ENCODE peak calls at places on chromosomes 2 and 18, in five cellular contexts. One of them, this sample, is unnamed.

GRCh38 chr2:218271865-218272530 is 1.7 kb downstream of the PNKD start:
- DNase-seq in endothelial cell: no peak
- DNase-seq in nephron progenitor cell: no peak
- DNase-seq in HL-60: no peak
- DNase-seq in fibroblast of the aortic adventitia: no peak
- DNase-seq in this sample: no peak

GRCh38 chr2:176814274-176814673 is 398.3 kb upstream of the HNRNPA3 start:
- DNase-seq in fibroblast of the aortic adventitia: no peak
- DNase-seq in HL-60: no peak
- DNase-seq in endothelial cell: no peak
- DNase-seq in nephron progenitor cell: no peak
- DNase-seq in this sample: no peak

GRCh38 chr18:79692056-79692455 is 12.5 kb downstream of the CTDP1 start:
- DNase-seq in fibroblast of the aortic adventitia: no peak
- DNase-seq in nephron progenitor cell: no peak
- DNase-seq in endothelial cell: no peak
- DNase-seq in HL-60: no peak
- DNase-seq in this sample: no peak

GRCh38 chr2:73291461-73292315 is 1.7 kb downstream of the EGR4 start:
- DNase-seq in HL-60: peak; percentile 20
- DNase-seq in nephron progenitor cell: peak; percentile 51
- DNase-seq in endothelial cell: peak; percentile 54
- DNase-seq in fibroblast of the aortic adventitia: no peak
- DNase-seq in this sample: peak; percentile 70

GRCh38 chr2:150255528-150255927 is 231.9 kb downstream of the RND3 start:
- DNase-seq in HL-60: no peak
- DNase-seq in fibroblast of the aortic adventitia: peak; percentile 64
- DNase-seq in nephron progenitor cell: no peak
- DNase-seq in endothelial cell: no peak
- DNase-seq in this sample: no peak

GRCh38 chr2:30910686-30911085 is 103.4 kb upstream of the CAPN13 start:
- DNase-seq in fibroblast of the aortic adventitia: no peak
- DNase-seq in HL-60: no peak
- DNase-seq in endothelial cell: no peak
- DNase-seq in nephron progenitor cell: no peak
- DNase-seq in this sample: no peak

GRCh38 chr2:84912984-84913383 is 7.5 kb downstream of the TMSB10 start:
- DNase-seq in endothelial cell: no peak
- DNase-seq in nephron progenitor cell: no peak
- DNase-seq in HL-60: no peak
- DNase-seq in fibroblast of the aortic adventitia: no peak
- DNase-seq in this sample: no peak

GRCh38 chr2:198004921-198005829 is 200.8 kb downstream of the PLCL1 start:
- DNase-seq in fibroblast of the aortic adventitia: no peak
- DNase-seq in HL-60: no peak
- DNase-seq in endothelial cell: no peak
- DNase-seq in nephron progenitor cell: no peak
- DNase-seq in this sample: no peak

GRCh38 chr2:223235986-223236385 is 184.0 kb downstream of the KCNE4 start:
- DNase-seq in nephron progenitor cell: no peak
- DNase-seq in endothelial cell: no peak
- DNase-seq in fibroblast of the aortic adventitia: no peak
- DNase-seq in HL-60: no peak
- DNase-seq in this sample: no peak

GRCh38 chr18:35231052-35231451 is 9.8 kb upstream of the ZNF397 start:
- DNase-seq in nephron progenitor cell: peak; percentile 80
- DNase-seq in HL-60: peak; percentile 85
- DNase-seq in endothelial cell: peak; percentile 82
- DNase-seq in fibroblast of the aortic adventitia: peak; percentile 78
- DNase-seq in this sample: peak; percentile 87

GRCh38 chr2:12720752-12721151 is 4.0 kb downstream of the TRIB2 start:
- DNase-seq in HL-60: no peak
- DNase-seq in endothelial cell: no peak
- DNase-seq in fibroblast of the aortic adventitia: no peak
- DNase-seq in nephron progenitor cell: no peak
- DNase-seq in this sample: no peak

GRCh38 chr2:6826081-6826913 is 39.4 kb downstream of the CMPK2 start:
- DNase-seq in fibroblast of the aortic adventitia: peak; percentile 68
- DNase-seq in nephron progenitor cell: no peak
- DNase-seq in HL-60: peak; percentile 59
- DNase-seq in endothelial cell: peak; percentile 18
- DNase-seq in this sample: no peak

GRCh38 chr2:176683565-176684210 is 414.4 kb downstream of the MTX2 start:
- DNase-seq in fibroblast of the aortic adventitia: no peak
- DNase-seq in endothelial cell: no peak
- DNase-seq in nephron progenitor cell: no peak
- DNase-seq in HL-60: no peak
- DNase-seq in this sample: no peak

GRCh38 chr2:225288986-225289385 is 110.5 kb upstream of the NYAP2 start:
- DNase-seq in endothelial cell: no peak
- DNase-seq in nephron progenitor cell: no peak
- DNase-seq in fibroblast of the aortic adventitia: no peak
- DNase-seq in HL-60: no peak
- DNase-seq in this sample: no peak

GRCh38 chr18:79792096-79792987 is 5.4 kb upstream of the KCNG2 start:
- DNase-seq in endothelial cell: no peak
- DNase-seq in fibroblast of the aortic adventitia: no peak
- DNase-seq in nephron progenitor cell: no peak
- DNase-seq in HL-60: peak; percentile 82
- DNase-seq in this sample: no peak

GRCh38 chr18:12766986-12767433 is 64.2 kb downstream of the PSMG2 start:
- DNase-seq in fibroblast of the aortic adventitia: no peak
- DNase-seq in nephron progenitor cell: peak; percentile 62
- DNase-seq in endothelial cell: peak; percentile 35
- DNase-seq in HL-60: no peak
- DNase-seq in this sample: peak; percentile 40

GRCh38 chr2:30994227-30995056 is 143.8 kb downstream of the GALNT14 start:
- DNase-seq in HL-60: no peak
- DNase-seq in nephron progenitor cell: no peak
- DNase-seq in fibroblast of the aortic adventitia: no peak
- DNase-seq in endothelial cell: no peak
- DNase-seq in this sample: no peak

GRCh38 chr18:40096675-40097074 is 1858.4 kb upstream of the PIK3C3 start:
- DNase-seq in fibroblast of the aortic adventitia: no peak
- DNase-seq in HL-60: no peak
- DNase-seq in nephron progenitor cell: no peak
- DNase-seq in endothelial cell: no peak
- DNase-seq in this sample: no peak

GRCh38 chr2:162300271-162300670 is 18.2 kb downstream of the IFIH1 start:
- DNase-seq in HL-60: no peak
- DNase-seq in endothelial cell: no peak
- DNase-seq in nephron progenitor cell: no peak
- DNase-seq in fibroblast of the aortic adventitia: no peak
- DNase-seq in this sample: no peak

GRCh38 chr18:79508565-79509535 is 113.1 kb downstream of the NFATC1 start:
- DNase-seq in HL-60: peak; percentile 83
- DNase-seq in nephron progenitor cell: no peak
- DNase-seq in endothelial cell: no peak
- DNase-seq in fibroblast of the aortic adventitia: no peak
- DNase-seq in this sample: peak; percentile 12

GRCh38 chr2:238682536-238682935 is 165.3 kb upstream of the TWIST2 start:
- DNase-seq in endothelial cell: no peak
- DNase-seq in nephron progenitor cell: no peak
- DNase-seq in HL-60: no peak
- DNase-seq in fibroblast of the aortic adventitia: no peak
- DNase-seq in this sample: no peak

GRCh38 chr2:238685713-238686112 is 162.2 kb upstream of the TWIST2 start:
- DNase-seq in HL-60: no peak
- DNase-seq in nephron progenitor cell: no peak
- DNase-seq in endothelial cell: no peak
- DNase-seq in fibroblast of the aortic adventitia: no peak
- DNase-seq in this sample: no peak

GRCh38 chr2:238685327-238685709 is 162.6 kb upstream of the TWIST2 start:
- DNase-seq in endothelial cell: no peak
- DNase-seq in nephron progenitor cell: no peak
- DNase-seq in fibroblast of the aortic adventitia: no peak
- DNase-seq in HL-60: no peak
- DNase-seq in this sample: no peak

GRCh38 chr2:238686223-238686622 is 161.7 kb upstream of the TWIST2 start:
- DNase-seq in endothelial cell: no peak
- DNase-seq in HL-60: no peak
- DNase-seq in fibroblast of the aortic adventitia: no peak
- DNase-seq in nephron progenitor cell: no peak
- DNase-seq in this sample: no peak

GRCh38 chr2:238684362-238685326 is 163.2 kb upstream of the TWIST2 start:
- DNase-seq in fibroblast of the aortic adventitia: peak; percentile 100
- DNase-seq in nephron progenitor cell: no peak
- DNase-seq in endothelial cell: no peak
- DNase-seq in HL-60: no peak
- DNase-seq in this sample: no peak
- TF ChIP-seq CTCF in fibroblast of the aortic adventitia: no peak
- TF ChIP-seq CTCF in nephron progenitor cell: no peak
- TF ChIP-seq CTCF in endothelial cell: no peak
- TF ChIP-seq CTCF in HL-60: no peak
- TF ChIP-seq CTCF in this sample: no peak

GRCh38 chr2:27799646-27800010 is 28.1 kb downstream of the MRPL33 start:
- DNase-seq in endothelial cell: no peak
- DNase-seq in fibroblast of the aortic adventitia: no peak
- DNase-seq in HL-60: no peak
- DNase-seq in nephron progenitor cell: no peak
- DNase-seq in this sample: no peak
- TF ChIP-seq CTCF in endothelial cell: no peak
- TF ChIP-seq CTCF in fibroblast of the aortic adventitia: peak; percentile 27
- TF ChIP-seq CTCF in HL-60: no peak
- TF ChIP-seq CTCF in nephron progenitor cell: no peak
- TF ChIP-seq CTCF in this sample: no peak

DNA sequence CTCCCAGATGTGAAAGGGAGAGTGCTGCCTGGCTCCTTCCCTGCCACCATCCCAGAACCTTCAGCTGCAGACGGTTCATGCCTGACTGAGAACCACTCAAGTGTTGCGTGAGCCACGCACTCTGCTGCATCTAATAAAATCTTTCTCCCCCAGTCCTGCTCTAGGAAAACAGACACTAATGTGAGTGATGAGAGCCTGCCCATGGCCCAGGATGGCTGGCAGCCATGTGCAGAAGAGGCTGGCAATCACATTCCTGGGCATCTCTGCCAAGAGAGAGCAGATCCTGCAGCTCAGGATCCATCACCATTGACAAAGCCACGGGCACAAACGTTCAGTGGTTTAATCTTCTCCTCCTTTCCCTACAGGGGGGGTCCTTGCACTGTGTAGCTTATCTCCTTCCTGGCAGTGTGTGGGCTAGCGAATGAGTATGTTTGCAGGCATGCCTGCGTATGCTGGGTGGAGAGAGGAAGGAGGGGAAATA is 477.5 kb downstream of the SLC4A3 start:
- DNase-seq in nephron progenitor cell: peak; percentile 46
- DNase-seq in HL-60: no peak
- DNase-seq in fibroblast of the aortic adventitia: peak; percentile 95
- DNase-seq in endothelial cell: peak; percentile 51
- DNase-seq in this sample: no peak
- TF ChIP-seq CTCF in nephron progenitor cell: no peak
- TF ChIP-seq CTCF in HL-60: no peak
- TF ChIP-seq CTCF in fibroblast of the aortic adventitia: peak; percentile 60
- TF ChIP-seq CTCF in endothelial cell: no peak
- TF ChIP-seq CTCF in this sample: no peak

GRCh38 chr2:174046172-174046571 is 81.0 kb upstream of the SP3 start:
- DNase-seq in fibroblast of the aortic adventitia: no peak
- DNase-seq in HL-60: no peak
- DNase-seq in nephron progenitor cell: no peak
- DNase-seq in endothelial cell: no peak
- DNase-seq in this sample: no peak

GRCh38 chr2:174051039-174051438 is 85.9 kb upstream of the SP3 start:
- DNase-seq in HL-60: no peak
- DNase-seq in nephron progenitor cell: no peak
- DNase-seq in fibroblast of the aortic adventitia: no peak
- DNase-seq in endothelial cell: no peak
- DNase-seq in this sample: no peak

GRCh38 chr2:174049895-174050294 is 84.7 kb upstream of the SP3 start:
- DNase-seq in endothelial cell: no peak
- DNase-seq in nephron progenitor cell: no peak
- DNase-seq in HL-60: no peak
- DNase-seq in fibroblast of the aortic adventitia: no peak
- DNase-seq in this sample: no peak

GRCh38 chr2:174047746-174048145 is 82.6 kb upstream of the SP3 start:
- DNase-seq in fibroblast of the aortic adventitia: no peak
- DNase-seq in endothelial cell: no peak
- DNase-seq in HL-60: no peak
- DNase-seq in nephron progenitor cell: no peak
- DNase-seq in this sample: no peak

GRCh38 chr2:174048238-174048637 is 83.1 kb upstream of the SP3 start:
- DNase-seq in endothelial cell: no peak
- DNase-seq in HL-60: no peak
- DNase-seq in fibroblast of the aortic adventitia: no peak
- DNase-seq in nephron progenitor cell: no peak
- DNase-seq in this sample: no peak
- TF ChIP-seq CTCF in endothelial cell: no peak
- TF ChIP-seq CTCF in HL-60: no peak
- TF ChIP-seq CTCF in fibroblast of the aortic adventitia: no peak
- TF ChIP-seq CTCF in nephron progenitor cell: no peak
- TF ChIP-seq CTCF in this sample: no peak

DNA sequence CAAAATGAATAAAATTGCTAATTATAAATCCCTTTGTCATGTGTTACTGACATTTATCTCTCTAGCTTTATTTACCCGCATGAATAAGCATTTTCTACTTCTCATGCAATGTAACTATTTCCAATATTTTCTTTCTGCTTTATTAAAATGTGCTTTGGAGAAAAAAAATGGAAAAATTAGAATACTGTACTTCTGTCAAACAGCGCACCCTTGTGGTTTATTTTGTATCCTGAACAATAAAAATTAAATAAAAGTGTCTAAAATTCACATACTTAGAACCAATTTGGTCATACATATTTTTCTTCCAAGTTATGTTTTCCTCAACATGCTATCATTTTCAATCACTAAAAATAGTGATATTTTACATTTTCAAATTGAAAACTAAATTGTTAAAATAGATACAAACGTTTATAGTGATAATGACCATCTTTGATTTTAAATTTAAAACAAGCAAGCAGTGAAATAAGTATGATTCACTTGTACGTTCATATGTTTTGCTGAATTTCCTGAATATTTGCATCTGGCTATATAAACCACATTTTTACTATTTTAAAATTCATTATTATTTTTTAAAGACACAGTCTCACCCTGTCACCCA is 95.8 kb upstream of the GRB14 start:
- DNase-seq in nephron progenitor cell: peak; percentile 9
- DNase-seq in fibroblast of the aortic adventitia: peak; percentile 70
- DNase-seq in endothelial cell: no peak
- DNase-seq in HL-60: no peak
- DNase-seq in this sample: no peak
- TF ChIP-seq CTCF in nephron progenitor cell: peak; percentile 78
- TF ChIP-seq CTCF in fibroblast of the aortic adventitia: peak; percentile 47
- TF ChIP-seq CTCF in endothelial cell: peak; percentile 90
- TF ChIP-seq CTCF in HL-60: peak; percentile 25
- TF ChIP-seq CTCF in this sample: peak; percentile 86

GRCh38 chr2:171798156-171798815 is 95.8 kb downstream of the SLC25A12 start:
- DNase-seq in nephron progenitor cell: no peak
- DNase-seq in endothelial cell: no peak
- DNase-seq in HL-60: peak; percentile 66
- DNase-seq in fibroblast of the aortic adventitia: peak; percentile 39
- DNase-seq in this sample: no peak
- TF ChIP-seq CTCF in nephron progenitor cell: no peak
- TF ChIP-seq CTCF in endothelial cell: no peak
- TF ChIP-seq CTCF in HL-60: no peak
- TF ChIP-seq CTCF in fibroblast of the aortic adventitia: no peak
- TF ChIP-seq CTCF in this sample: no peak